ENCODE peak calls at places on chromosomes 7 and 10, in seven cellular contexts. S is fibroblast of pulmonary artery, N is K562, A is mammary epithelial cell, G is AG10803, F is A549, L is AG04449. M is an unnamed sample.

GRCh38 chr10:45418859-45419672 is 45.0 kb downstream of the ALOX5 start:
- DNase-seq in S (peak; percentile 72), N (peak; percentile 8), A (peak; percentile 4), G (peak; percentile 13), F (no peak), L (no peak), M (peak; percentile 56)

GRCh38 chr7:132117636-132118035 is 458.6 kb downstream of the PLXNA4 start:
- DNase-seq in S (no peak), N (no peak), A (no peak), G (no peak), F (no peak), L (no peak), M (no peak)

GRCh38 chr7:157474685-157475084 is 137.9 kb downstream of the DNAJB6 start:
- DNase-seq in S (peak; percentile 13), N (peak; percentile 80), A (no peak), G (no peak), F (peak; percentile 41), L (no peak), M (no peak)

GRCh38 chr10:70763567-70763966 is 21.6 kb downstream of the TBATA start:
- DNase-seq in S (no peak), N (no peak), A (no peak), G (no peak), F (no peak), L (no peak), M (no peak)

GRCh38 chr10:76034236-76035009 is 603.0 kb downstream of the LRMDA start:
- DNase-seq in S (no peak), N (no peak), A (no peak), G (no peak), F (no peak), L (no peak), M (no peak)

GRCh38 chr10:132549416-132549815 is 11.8 kb downstream of the INPP5A start:
- DNase-seq in S (no peak), N (no peak), A (no peak), G (no peak), F (no peak), L (no peak), M (no peak)

GRCh38 chr10:91567815-91568214 is 65.1 kb downstream of the PPP1R3C start:
- DNase-seq in S (no peak), N (no peak), A (peak; percentile 66), G (peak; percentile 33), F (no peak), L (no peak), M (no peak)

GRCh38 chr7:90717286-90718060 is 121.4 kb downstream of the CDK14 start:
- DNase-seq in S (peak; percentile 55), N (no peak), A (no peak), G (peak; percentile 38), F (no peak), L (no peak), M (peak; percentile 78)

GRCh38 chr7:129512192-129512591 is 9.9 kb downstream of the SMKR1 start:
- DNase-seq in S (no peak), N (no peak), A (no peak), G (no peak), F (no peak), L (no peak), M (no peak)

GRCh38 chr7:107660381-107661080 is at the start of gene SLC26A4:
- DNase-seq in S (no peak), N (no peak), A (no peak), G (no peak), F (no peak), L (no peak), M (peak; percentile 12)

GRCh38 chr7:14332155-14332554 is 342.7 kb upstream of the ETV1 start:
- DNase-seq in S (peak; percentile 65), N (no peak), A (no peak), G (peak; percentile 47), F (no peak), L (no peak), M (peak; percentile 1)

GRCh38 chr10:33067917-33068316 is 109.9 kb upstream of the ITGB1 start:
- DNase-seq in S (no peak), N (no peak), A (no peak), G (peak; percentile 14), F (no peak), L (no peak), M (no peak)

GRCh38 chr7:147519062-147519461 is 1071.5 kb upstream of the C7orf33 start:
- DNase-seq in S (no peak), N (no peak), A (no peak), G (peak; percentile 68), F (no peak), L (no peak), M (no peak)

GRCh38 chr10:79022565-79023488 is 45.9 kb upstream of the ZMIZ1 start:
- DNase-seq in S (peak; percentile 67), N (peak; percentile 94), A (no peak), G (no peak), F (peak; percentile 57), L (no peak), M (no peak)

GRCh38 chr10:131063311-131063710 is 248.2 kb downstream of the TCERG1L start:
- DNase-seq in S (no peak), N (no peak), A (no peak), G (no peak), F (no peak), L (no peak), M (no peak)

GRCh38 chr7:73345538-73345937 is 17.6 kb downstream of the FKBP6 start:
- DNase-seq in S (no peak), N (no peak), A (no peak), G (no peak), F (no peak), L (no peak), M (no peak)

GRCh38 chr7:80312139-80312661 is 177.6 kb downstream of the GNAI1 start:
- DNase-seq in S (peak; percentile 92), N (no peak), A (peak; percentile 78), G (peak; percentile 71), F (peak; percentile 4), L (no peak), M (peak; percentile 83)

GRCh38 chr10:27369832-27370231 is 129.2 kb upstream of the ACBD5 start:
- DNase-seq in S (peak; percentile 15), N (no peak), A (no peak), G (peak; percentile 13), F (peak; percentile 25), L (no peak), M (peak; percentile 65)

GRCh38 chr10:77801474-77802238 is 124.9 kb downstream of the DLG5 start:
- DNase-seq in S (peak; percentile 13), N (no peak), A (peak; percentile 74), G (peak; percentile 51), F (no peak), L (no peak), M (peak; percentile 6)

GRCh38 chr7:516606-517456 is 2.8 kb downstream of the PDGFA start:
- DNase-seq in S (peak; percentile 70), N (peak; percentile 51), A (peak; percentile 73), G (peak; percentile 75), F (peak; percentile 62), L (no peak), M (peak; percentile 93)
- H3K4me3 ChIP-seq in S (peak overlapping the region; percentile 67), N (peak overlapping the region; percentile 15), A (peak overlapping the region; percentile 92), G (peak overlapping the region; percentile 68), F (peak overlapping the region; percentile 74), L (peak overlapping the region; percentile 65), M (peak overlapping the region; percentile 71)

GRCh38 chr10:103854265-103854686 is 1.1 kb downstream of the SH3PXD2A start:
- DNase-seq in S (no peak), N (no peak), A (no peak), G (peak; percentile 26), F (no peak), L (no peak), M (no peak)

GRCh38 chr10:103852856-103853255 is 2.5 kb downstream of the SH3PXD2A start:
- DNase-seq in S (peak; percentile 59), N (no peak), A (no peak), G (peak; percentile 87), F (no peak), L (no peak), M (no peak)

GRCh38 chr10:103852189-103852711 is 3.1 kb downstream of the SH3PXD2A start:
- DNase-seq in S (peak; percentile 44), N (no peak), A (no peak), G (peak; percentile 92), F (no peak), L (no peak), M (no peak)

GRCh38 chr10:103854687-103855423 is 521 bp downstream of the SH3PXD2A start:
- DNase-seq in S (no peak), N (no peak), A (no peak), G (peak; percentile 48), F (peak; percentile 51), L (no peak), M (peak; percentile 55)

DNA sequence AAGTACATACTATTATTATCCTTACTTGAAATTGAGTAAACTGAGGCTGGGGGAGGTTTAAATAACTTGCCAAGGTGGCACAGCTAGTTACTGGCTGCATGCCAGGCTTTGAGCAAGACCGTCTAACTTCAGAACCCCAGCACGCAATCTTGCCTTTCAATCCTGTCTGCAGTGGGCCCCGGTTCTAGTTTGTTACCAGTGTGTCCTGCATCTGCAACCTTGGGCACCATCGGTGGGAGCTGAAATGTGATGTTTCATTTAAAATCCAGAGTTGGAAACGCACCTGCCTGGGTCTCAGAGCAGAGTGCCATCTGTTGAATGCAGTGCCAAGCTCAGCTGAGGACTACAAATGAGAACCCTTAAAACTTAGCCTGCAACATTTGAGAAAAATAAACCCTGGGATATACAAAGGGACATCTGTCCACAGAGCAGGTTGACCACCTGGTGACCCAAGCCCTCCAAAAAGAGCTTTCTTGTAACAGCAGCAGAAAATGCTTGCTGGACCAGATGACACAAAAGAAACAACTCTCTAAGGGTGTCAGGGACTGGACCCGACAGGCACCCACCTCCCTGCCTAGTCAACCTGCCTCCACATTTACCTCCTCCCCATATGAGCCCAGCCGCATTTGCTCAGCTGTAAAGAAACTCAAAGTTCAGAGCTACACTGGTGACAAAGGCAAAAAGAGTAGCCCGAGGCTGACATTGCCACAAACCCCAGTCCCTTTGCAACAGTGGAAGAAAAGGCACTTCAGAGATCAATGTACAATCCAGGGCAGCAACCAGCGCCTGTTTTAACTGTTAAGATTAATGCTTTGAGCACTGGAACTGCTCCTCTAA is 1.7 kb downstream of the SH3PXD2A start:
- DNase-seq in S (no peak), N (no peak), A (no peak), G (peak; percentile 20), F (no peak), L (no peak), M (no peak)
- H3K4me3 ChIP-seq in S (no peak overlapping the region), N (no peak overlapping the region), A (peak overlapping the region; percentile 87), G (peak overlapping the region; percentile 81), F (peak overlapping the region; percentile 79), L (peak overlapping the region; percentile 76), M (peak overlapping the region; percentile 78)

GRCh38 chr7:101933685-101934084 is 116.3 kb downstream of the CUX1 start:
- DNase-seq in S (no peak), N (no peak), A (no peak), G (no peak), F (no peak), L (no peak), M (no peak)
- H3K4me3 ChIP-seq in S (no peak overlapping the region), N (no peak overlapping the region), A (no peak overlapping the region), G (no peak overlapping the region), F (no peak overlapping the region), L (no peak overlapping the region), M (no peak overlapping the region)

DNA sequence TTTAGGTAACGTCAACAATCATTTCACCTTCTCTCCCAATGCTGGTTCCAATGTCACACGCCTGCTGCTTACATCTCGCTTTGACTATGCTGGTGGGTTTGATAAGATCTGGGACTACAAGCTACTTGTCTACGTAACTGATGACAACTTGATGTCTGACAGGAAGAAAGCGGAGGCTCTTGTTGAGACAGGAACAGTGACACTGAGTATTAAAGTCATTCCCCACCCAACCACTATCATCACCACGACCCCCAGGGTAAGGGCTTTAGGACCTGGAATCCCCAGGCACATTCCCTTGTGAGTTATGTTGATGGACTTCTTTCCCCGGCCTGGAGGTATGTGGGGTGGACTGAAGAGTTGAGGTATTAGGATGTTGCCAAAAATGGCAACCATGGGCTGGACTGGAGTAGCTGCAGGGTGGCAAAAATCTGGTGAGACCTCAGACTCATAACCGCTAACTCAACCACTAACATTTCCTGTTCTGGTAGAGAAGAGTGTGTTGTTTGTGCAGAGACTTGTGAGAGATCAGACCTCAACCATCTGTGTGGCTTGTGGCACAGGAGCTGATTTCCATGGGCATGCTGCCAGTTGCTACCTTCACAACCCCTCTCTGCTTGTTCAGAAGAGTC is 59.2 kb downstream of the CDHR3 start:
- DNase-seq in S (no peak), N (no peak), A (peak; percentile 35), G (no peak), F (no peak), L (no peak), M (no peak)
- H3K4me3 ChIP-seq in S (no peak overlapping the region), N (no peak overlapping the region), A (no peak overlapping the region), G (no peak overlapping the region), F (no peak overlapping the region), L (no peak overlapping the region), M (no peak overlapping the region)